ENCODE peak calls at places on chromosomes 12 and 14, in seven cellular contexts. M is HTR-8/SVneo, R is EL, H is body of pancreas, O is GM10248, T is lower lobe of right lung, X is NCI-H460. I is an unnamed sample.

GRCh38 chr12:47820631-47821345 is 1.1 kb upstream of the HDAC7 start:
- DNase-seq in M (peak), R (peak), H (peak), O (no peak), T (peak), X (peak), I (peak)

GRCh38 chr14:29788093-29788492 is 139.6 kb downstream of the PRKD1 start:
- DNase-seq in M (no peak), R (no peak), H (no peak), O (no peak), T (no peak), X (no peak), I (no peak)

GRCh38 chr12:4355843-4356327 is 23.6 kb downstream of the FGF23 start:
- DNase-seq in M (no peak), R (peak), H (peak), O (peak), T (peak), X (peak), I (peak)

GRCh38 chr12:121261397-121261796 is 35.1 kb downstream of the CAMKK2 start:
- DNase-seq in M (no peak), R (no peak), H (no peak), O (no peak), T (no peak), X (no peak), I (no peak)

GRCh38 chr14:59086241-59086899 is 102.1 kb upstream of the DAAM1 start:
- DNase-seq in M (no peak), R (no peak), H (no peak), O (no peak), T (no peak), X (no peak), I (no peak)

GRCh38 chr14:63051301-63051700 is 6.0 kb upstream of the KCNH5 start:
- DNase-seq in M (no peak), R (no peak), H (no peak), O (no peak), T (no peak), X (no peak), I (no peak)

GRCh38 chr12:89346741-89347324 is 5.5 kb downstream of the DUSP6 start:
- DNase-seq in M (no peak), R (peak), H (peak), O (no peak), T (no peak), X (no peak), I (peak)

GRCh38 chr12:57093412-57094193 is 4.7 kb downstream of the NAB2 start:
- DNase-seq in M (no peak), R (peak), H (peak), O (peak), T (peak), X (no peak), I (peak)

GRCh38 chr12:6699989-6700645 is 498 bp downstream of the PIANP start:
- DNase-seq in M (peak), R (no peak), H (no peak), O (peak), T (no peak), X (no peak), I (no peak)

GRCh38 chr12:131592972-131593371 is 117.9 kb upstream of the SFSWAP start:
- DNase-seq in M (no peak), R (no peak), H (no peak), O (peak), T (no peak), X (no peak), I (no peak)

GRCh38 chr12:129152291-129153075 is 299.2 kb downstream of the GLT1D1 start:
- DNase-seq in M (no peak), R (no peak), H (peak), O (no peak), T (no peak), X (no peak), I (no peak)

GRCh38 chr12:19462441-19462840 is 23.1 kb downstream of the AEBP2 start:
- DNase-seq in M (no peak), R (no peak), H (no peak), O (no peak), T (no peak), X (no peak), I (no peak)

GRCh38 chr12:124913474-124914391 is 717 bp downstream of the UBC start:
- DNase-seq in M (no peak), R (peak), H (peak), O (peak), T (peak), X (peak), I (peak)

GRCh38 chr12:111430418-111431353 is 25.0 kb downstream of the SH2B3 start:
- DNase-seq in M (no peak), R (no peak), H (no peak), O (peak), T (no peak), X (no peak), I (no peak)

GRCh38 chr12:80293347-80293746 is 150.7 kb upstream of the PTPRQ start:
- DNase-seq in M (no peak), R (no peak), H (no peak), O (no peak), T (no peak), X (no peak), I (no peak)

GRCh38 chr14:61042220-61042619 is 61.2 kb downstream of the SLC38A6 start:
- DNase-seq in M (no peak), R (no peak), H (no peak), O (no peak), T (no peak), X (no peak), I (no peak)

GRCh38 chr12:21697829-21698630 is 40.4 kb upstream of the LDHB start:
- DNase-seq in M (no peak), R (peak), H (no peak), O (no peak), T (no peak), X (peak), I (no peak)

GRCh38 chr12:79275631-79276030 is 411.1 kb downstream of the SYT1 start:
- DNase-seq in M (no peak), R (no peak), H (no peak), O (no peak), T (no peak), X (no peak), I (no peak)

GRCh38 chr12:108310489-108310888 is 28.6 kb downstream of the CMKLR1 start:
- DNase-seq in M (no peak), R (no peak), H (no peak), O (no peak), T (no peak), X (no peak), I (no peak)

GRCh38 chr12:22043943-22044342 is 2.1 kb upstream of the CMAS start:
- DNase-seq in M (no peak), R (no peak), H (no peak), O (no peak), T (no peak), X (no peak), I (no peak)

GRCh38 chr12:71157601-71158233 is at the start of gene TSPAN8:
- DNase-seq in M (no peak), R (no peak), H (peak), O (no peak), T (no peak), X (no peak), I (no peak)

GRCh38 chr14:74524076-74524812 is 30.7 kb downstream of the ISCA2 start:
- DNase-seq in M (no peak), R (no peak), H (no peak), O (no peak), T (no peak), X (no peak), I (no peak)

GRCh38 chr14:20477211-20477876 is 8.1 kb downstream of the PNP start:
- DNase-seq in M (no peak), R (peak), H (peak), O (no peak), T (peak), X (no peak), I (peak)

GRCh38 chr14:52356025-52356424 is 41.9 kb downstream of the PTGER2 start:
- DNase-seq in M (no peak), R (peak), H (no peak), O (no peak), T (no peak), X (peak), I (no peak)

GRCh38 chr12:131865196-131865875 is 29.1 kb upstream of the ULK1 start:
- DNase-seq in M (peak), R (peak), H (no peak), O (no peak), T (no peak), X (peak), I (no peak)

GRCh38 chr14:36217732-36218131 is 41.2 kb upstream of the PTCSC3 start:
- DNase-seq in M (no peak), R (no peak), H (no peak), O (no peak), T (peak), X (no peak), I (no peak)

GRCh38 chr14:101374373-101375338 is 186.6 kb upstream of the DIO3 start:
- DNase-seq in M (no peak), R (no peak), H (no peak), O (no peak), T (no peak), X (no peak), I (no peak)

I was measured in adrenal gland.